ENCODE peak calls at places on chromosomes 4 and X, in nine cellular contexts. Y is OCI-M1; E is stimulated activated naive CD8-positive, alpha-beta T cell treated with anti-CD3 and anti-CD28 coated beads, Interleukin-15, Interleukin-2, amounts not matched to agents 100 U/mL and 50 U/mL, for 24 hours; V is neural progenitor cell; M is NCI-H1694 treated with DMSO at 0.1 percent for 48 hours; N is activated T-helper 1 cell treated with Interleukin-2 at 50 U/mL for 16 hours; O is EL; X is WTC11; U is NCI-H2029. D is an unnamed sample.

GRCh38 chr4:166512267-166512666 is 639.2 kb downstream of the TLL1 start:
- DNase-seq in O (no peak), E (no peak), N (no peak), Y (no peak), M (no peak), X (no peak), U (no peak), V (no peak), D (no peak)

GRCh38 chr4:95675623-95676022 is 126.8 kb upstream of the UNC5C start:
- DNase-seq in N (no peak), E (no peak), X (no peak), U (no peak), Y (no peak), M (no peak), O (no peak), V (no peak), D (no peak)

GRCh38 chr4:158610790-158611189 is 60.9 kb downstream of the C4orf46 start:
- DNase-seq in N (no peak), Y (no peak), E (no peak), O (peak), U (no peak), X (no peak), V (no peak), M (no peak), D (no peak)

GRCh38 chr4:664713-665231 is 9.3 kb downstream of the ATP5ME start:
- DNase-seq in E (peak), U (no peak), N (no peak), X (no peak), O (no peak), V (no peak), M (no peak), Y (no peak), D (no peak)

GRCh38 chr4:104128031-104128849 is 366.5 kb downstream of the CXXC4 start:
- DNase-seq in O (no peak), Y (peak), M (no peak), N (no peak), V (no peak), U (no peak), X (no peak), E (no peak), D (no peak)

GRCh38 chr4:16205298-16206164 is 20.7 kb downstream of the TAPT1 start:
- DNase-seq in M (peak), Y (peak), U (peak), V (peak), O (peak), X (no peak), N (no peak), E (no peak), D (no peak)

GRCh38 chrX:69179380-69179911 is 14.2 kb upstream of the PJA1 start:
- DNase-seq in N (no peak), X (peak), M (peak), O (no peak), U (peak), E (no peak), V (peak), Y (no peak), D (no peak)

GRCh38 chr4:106351016-106351415 is 17.6 kb downstream of the GIMD1 start:
- DNase-seq in E (no peak), V (no peak), U (no peak), X (no peak), Y (no peak), O (no peak), N (no peak), M (no peak), D (no peak)

GRCh38 chr4:118557298-118557851 is 127.8 kb upstream of the METTL14 start:
- DNase-seq in V (peak), M (no peak), Y (peak), O (peak), N (no peak), X (no peak), U (peak), E (no peak), D (no peak)

GRCh38 chrX:9285342-9285771 is 179.5 kb upstream of the TBL1X start:
- DNase-seq in Y (no peak), E (peak), U (no peak), O (no peak), V (no peak), M (no peak), X (no peak), N (no peak), D (no peak)

GRCh38 chr4:16757080-16757521 is 141.3 kb downstream of the LDB2 start:
- DNase-seq in Y (no peak), N (no peak), U (no peak), V (no peak), M (no peak), E (no peak), X (no peak), O (peak), D (no peak)

D was measured in T-helper 22 cell.